ENCODE peak calls at places on chromosomes 3 and 15, in ten cellular contexts. H, U, K, S, D, W, V, Y, E and R are unnamed samples.

GRCh38 chr3:72082776-72083477 is 298.0 kb upstream of the PROK2 start:
- DNase-seq in D (no peak), K (no peak), E (no peak), Y (no peak), U (peak), V (no peak), S (no peak), W (no peak), H (no peak), R (no peak)

GRCh38 chr15:49855917-49856637 is 235.2 kb downstream of the DTWD1 start:
- DNase-seq in U (peak), Y (peak), V (peak), S (peak), W (no peak), K (no peak), D (peak), E (no peak), H (peak), R (no peak)

GRCh38 chr3:178518660-178519396 is 17.4 kb upstream of the KCNMB2 start:
- DNase-seq in H (no peak), E (no peak), D (no peak), Y (no peak), U (no peak), K (peak), S (no peak), W (no peak), V (peak), R (no peak)

GRCh38 chr3:111373861-111374260 is 168.1 kb upstream of the CD96 start:
- DNase-seq in V (no peak), K (no peak), H (no peak), U (no peak), Y (no peak), W (no peak), S (no peak), D (peak), E (no peak), R (no peak)

GRCh38 chr15:42085236-42085605 is 9.1 kb downstream of the PLA2G4D start:
- DNase-seq in S (no peak), K (no peak), H (no peak), W (no peak), U (no peak), E (no peak), Y (no peak), D (no peak), V (peak), R (no peak)

GRCh38 chr15:59532770-59533379 is 78.7 kb upstream of the GCNT3 start:
- DNase-seq in S (peak), V (peak), K (peak), E (peak), W (no peak), H (no peak), Y (no peak), D (peak), U (peak), R (no peak)

GRCh38 chr3:170178631-170179030 is 2.9 kb downstream of the PHC3 start:
- DNase-seq in S (no peak), K (no peak), H (no peak), E (no peak), D (no peak), Y (no peak), W (no peak), U (peak), V (no peak), R (no peak)

GRCh38 chr3:50749822-50750221 is 75.1 kb downstream of the DOCK3 start:
- DNase-seq in Y (no peak), U (no peak), H (no peak), V (no peak), E (no peak), W (no peak), S (no peak), D (no peak), K (no peak), R (no peak)

GRCh38 chr3:99482191-99482590 is 156.2 kb upstream of the COL8A1 start:
- DNase-seq in U (no peak), D (no peak), Y (no peak), V (no peak), W (no peak), S (no peak), K (no peak), H (no peak), E (no peak), R (no peak)

GRCh38 chr15:32651229-32651837 is 9.8 kb downstream of the SCG5 start:
- DNase-seq in V (peak), D (peak), E (peak), K (peak), U (peak), S (no peak), Y (no peak), W (no peak), H (no peak), R (peak)

GRCh38 chr3:61645148-61645547 is 83.8 kb downstream of the PTPRG start:
- DNase-seq in V (no peak), W (no peak), K (peak), Y (no peak), D (no peak), H (no peak), E (no peak), S (no peak), U (no peak), R (no peak)

GRCh38 chr15:90343391-90343790 is 8.7 kb upstream of the ZNF774 start:
- DNase-seq in U (peak), D (peak), S (no peak), H (no peak), V (no peak), Y (no peak), K (no peak), E (no peak), W (no peak), R (no peak)

GRCh38 chr15:94235681-94236080 is 4.3 kb downstream of the MCTP2 start:
- DNase-seq in U (no peak), H (no peak), W (no peak), K (no peak), E (no peak), V (no peak), D (no peak), S (no peak), Y (no peak), R (no peak)

GRCh38 chr3:171183042-171183441 is 156.5 kb upstream of the SLC2A2 start:
- DNase-seq in W (no peak), D (peak), U (no peak), K (peak), S (no peak), E (no peak), Y (no peak), H (no peak), V (peak), R (no peak)

GRCh38 chr3:34364345-34364744 is 565.9 kb downstream of the PDCD6IP start:
- DNase-seq in Y (no peak), D (no peak), U (no peak), E (no peak), W (no peak), H (no peak), S (no peak), K (no peak), V (no peak), R (no peak)

GRCh38 chr3:168251371-168251770 is 155.6 kb upstream of the GOLIM4 start:
- DNase-seq in Y (no peak), E (no peak), V (no peak), D (no peak), U (no peak), S (no peak), K (no peak), H (no peak), W (no peak), R (no peak)

GRCh38 chr3:41159581-41160189 is 39.6 kb upstream of the CTNNB1 start:
- DNase-seq in Y (no peak), S (no peak), W (no peak), U (no peak), H (no peak), V (no peak), E (peak), K (no peak), D (no peak), R (no peak)

GRCh38 chr3:139561959-139562676 is 22.6 kb upstream of the RBP1 start:
- DNase-seq in Y (peak), S (peak), K (peak), H (no peak), D (peak), V (peak), E (peak), U (no peak), W (no peak), R (peak)

GRCh38 chr3:19711160-19711782 is 222.7 kb downstream of the EFHB start:
- DNase-seq in H (no peak), W (no peak), U (no peak), E (no peak), Y (no peak), V (no peak), S (no peak), K (no peak), D (no peak), R (no peak)

GRCh38 chr15:101062471-101063171 is 143.5 kb downstream of the LRRK1 start:
- DNase-seq in W (no peak), Y (no peak), S (no peak), D (no peak), H (no peak), V (no peak), U (no peak), E (no peak), K (no peak), R (no peak)

GRCh38 chr15:52427804-52428203 is 100.9 kb downstream of the MYO5A start:
- DNase-seq in D (peak), H (no peak), Y (no peak), S (peak), W (no peak), K (no peak), V (peak), E (peak), U (peak), R (peak)

GRCh38 chr15:74497584-74497983 is 36.6 kb upstream of the UBL7 start:
- DNase-seq in U (peak), V (no peak), D (no peak), H (no peak), Y (no peak), S (no peak), K (no peak), E (no peak), W (peak), R (no peak)

GRCh38 chr3:185585523-185585861 is 603 bp upstream of the SENP2 start:
- DNase-seq in V (no peak), W (no peak), H (no peak), U (no peak), E (peak), K (no peak), Y (no peak), D (no peak), S (no peak), R (no peak)

GRCh38 chr3:16181361-16181760 is 6.9 kb downstream of the GALNT15 start:
- DNase-seq in S (peak), W (no peak), U (peak), H (peak), V (peak), Y (peak), D (peak), K (peak), E (no peak), R (peak)

GRCh38 chr3:72271923-72272322 is 487.0 kb upstream of the PROK2 start:
- DNase-seq in Y (no peak), W (no peak), U (no peak), D (no peak), E (no peak), V (no peak), S (no peak), H (no peak), K (no peak), R (no peak)

GRCh38 chr3:120659285-120659684 is 22.8 kb downstream of the HGD start:
- DNase-seq in Y (no peak), V (no peak), W (no peak), E (no peak), D (no peak), H (no peak), K (no peak), S (no peak), U (peak), R (no peak)

GRCh38 chr3:66997560-66998074 is 490 bp upstream of the KBTBD8 start:
- DNase-seq in Y (no peak), H (peak), S (peak), K (no peak), W (no peak), U (no peak), D (peak), V (no peak), E (no peak), R (no peak)

GRCh38 chr3:71053495-71053894 is 530.0 kb downstream of the FOXP1 start:
- DNase-seq in E (no peak), H (no peak), S (no peak), V (no peak), D (no peak), Y (no peak), U (no peak), K (no peak), W (no peak), R (no peak)

GRCh38 chr15:31387483-31388118 is 61.0 kb downstream of the KLF13 start:
- DNase-seq in Y (no peak), S (peak), H (no peak), V (peak), W (no peak), E (no peak), U (no peak), D (peak), K (peak), R (no peak)

GRCh38 chr3:20336572-20336971 is 150.6 kb upstream of the SGO1 start:
- DNase-seq in U (no peak), W (no peak), S (no peak), H (no peak), E (no peak), K (no peak), D (no peak), Y (no peak), V (no peak), R (no peak)

DNA sequence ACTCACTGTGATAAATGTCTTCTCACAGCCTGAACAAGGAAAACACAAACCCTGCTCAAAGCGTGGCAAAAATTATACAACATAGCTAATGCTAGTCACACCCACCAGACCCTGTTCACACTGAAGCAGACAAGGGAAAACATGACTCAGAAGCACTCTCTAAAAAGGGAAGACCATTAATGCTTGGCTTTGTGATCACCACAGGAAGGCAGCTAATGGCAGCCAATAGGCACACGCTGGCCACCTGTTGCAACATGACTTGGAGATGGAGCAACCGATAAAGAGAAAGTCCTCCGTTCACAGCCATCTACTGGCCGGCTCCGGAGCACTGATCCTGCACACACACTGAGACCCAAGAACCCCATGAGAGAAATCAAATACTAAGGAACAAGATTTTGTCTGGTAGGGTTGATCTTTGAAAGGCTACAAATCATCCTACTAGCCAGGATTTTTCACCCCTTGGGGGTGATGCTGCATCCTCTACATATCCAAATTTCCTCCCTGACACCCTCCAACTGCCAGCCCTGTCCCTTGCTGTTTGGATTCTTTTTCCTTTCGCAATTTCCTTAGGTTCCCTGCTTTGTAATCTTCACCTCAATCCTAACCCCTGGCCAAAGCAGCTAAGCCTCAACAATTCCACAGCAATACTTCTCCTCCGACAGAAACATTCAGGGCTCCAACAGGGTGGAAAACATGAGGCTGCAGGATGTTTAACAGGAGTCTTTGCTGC is 3.2 kb downstream of the ZXDC start:
- DNase-seq in W (peak), U (peak), V (peak), S (no peak), H (peak), E (peak), Y (peak), D (peak), K (peak), R (peak)
- TF ChIP-seq POLR2A in W (no peak), U (peak), V (no peak), S (no peak), H (no peak), E (no peak), Y (no peak), D (no peak), K (no peak), R (no peak)

DNA sequence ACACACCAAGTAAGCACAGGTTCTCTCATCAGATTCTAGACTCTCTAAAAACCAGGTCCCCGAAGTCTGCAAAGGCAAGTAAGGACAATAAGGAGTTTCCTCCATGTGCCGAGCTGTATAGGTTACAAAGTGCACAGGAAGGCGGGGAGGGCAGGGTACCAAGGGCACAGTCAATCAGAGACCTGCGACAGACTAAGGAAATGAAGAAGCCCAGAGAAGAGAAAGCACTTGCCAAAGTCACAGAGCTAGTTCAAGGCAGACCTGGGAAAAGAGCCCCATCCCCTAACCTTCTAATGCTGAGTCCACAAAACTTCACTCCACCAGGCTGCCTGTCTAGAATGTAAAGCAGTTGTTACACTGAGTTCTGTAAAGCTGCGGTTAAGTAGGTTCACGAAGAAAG is 1.7 kb downstream of the SEC13 start:
- DNase-seq in S (no peak), D (no peak), H (no peak), E (no peak), U (no peak), W (no peak), K (no peak), V (no peak), Y (no peak), R (no peak)
- TF ChIP-seq POLR2A in S (no peak), D (no peak), H (no peak), E (no peak), U (no peak), W (no peak), K (no peak), V (no peak), Y (no peak), R (no peak)

GRCh38 chr3:56799251-56799882 is 2.4 kb downstream of the ARHGEF3 start:
- DNase-seq in Y (no peak), V (no peak), W (no peak), U (peak), S (no peak), E (peak), D (peak), K (no peak), H (no peak), R (peak)

GRCh38 chr3:56802411-56802745 is 629 bp upstream of the ARHGEF3 start:
- DNase-seq in W (no peak), S (no peak), H (no peak), V (no peak), U (no peak), D (no peak), Y (no peak), K (no peak), E (no peak), R (no peak)

GRCh38 chr3:56801151-56801596 is 575 bp downstream of the ARHGEF3 start:
- DNase-seq in W (no peak), V (no peak), H (no peak), E (no peak), K (peak), S (no peak), Y (no peak), D (no peak), U (no peak), R (no peak)

GRCh38 chr3:56801597-56802410 is at the start of gene ARHGEF3:
- DNase-seq in W (peak), S (peak), V (peak), U (peak), Y (peak), D (peak), H (peak), K (peak), E (peak), R (peak)

GRCh38 chr3:56800373-56801150 is 1.2 kb downstream of the ARHGEF3 start:
- DNase-seq in Y (no peak), E (no peak), S (no peak), U (no peak), W (no peak), K (peak), V (no peak), H (no peak), D (no peak), R (no peak)
- TF ChIP-seq POLR2A in Y (no peak), E (no peak), S (peak), U (no peak), W (no peak), K (no peak), V (no peak), H (no peak), D (no peak), R (no peak)

GRCh38 chr3:119237299-119237698 is 3.4 kb downstream of the B4GALT4 start:
- DNase-seq in K (no peak), D (peak), E (no peak), U (no peak), W (no peak), Y (no peak), H (no peak), V (peak), S (no peak), R (no peak)

GRCh38 chr3:119239421-119239820 is 1.3 kb downstream of the B4GALT4 start:
- DNase-seq in H (no peak), W (no peak), V (no peak), D (no peak), S (no peak), Y (no peak), K (no peak), E (no peak), U (peak), R (no peak)

GRCh38 chr3:119243712-119244111 is 3.0 kb upstream of the B4GALT4 start:
- DNase-seq in D (no peak), S (no peak), Y (no peak), K (no peak), V (no peak), W (no peak), U (no peak), H (no peak), E (no peak), R (no peak)

GRCh38 chr3:119240101-119240581 is 537 bp downstream of the B4GALT4 start:
- DNase-seq in D (no peak), U (no peak), W (no peak), E (no peak), H (no peak), Y (peak), V (peak), K (no peak), S (peak), R (no peak)

DNA sequence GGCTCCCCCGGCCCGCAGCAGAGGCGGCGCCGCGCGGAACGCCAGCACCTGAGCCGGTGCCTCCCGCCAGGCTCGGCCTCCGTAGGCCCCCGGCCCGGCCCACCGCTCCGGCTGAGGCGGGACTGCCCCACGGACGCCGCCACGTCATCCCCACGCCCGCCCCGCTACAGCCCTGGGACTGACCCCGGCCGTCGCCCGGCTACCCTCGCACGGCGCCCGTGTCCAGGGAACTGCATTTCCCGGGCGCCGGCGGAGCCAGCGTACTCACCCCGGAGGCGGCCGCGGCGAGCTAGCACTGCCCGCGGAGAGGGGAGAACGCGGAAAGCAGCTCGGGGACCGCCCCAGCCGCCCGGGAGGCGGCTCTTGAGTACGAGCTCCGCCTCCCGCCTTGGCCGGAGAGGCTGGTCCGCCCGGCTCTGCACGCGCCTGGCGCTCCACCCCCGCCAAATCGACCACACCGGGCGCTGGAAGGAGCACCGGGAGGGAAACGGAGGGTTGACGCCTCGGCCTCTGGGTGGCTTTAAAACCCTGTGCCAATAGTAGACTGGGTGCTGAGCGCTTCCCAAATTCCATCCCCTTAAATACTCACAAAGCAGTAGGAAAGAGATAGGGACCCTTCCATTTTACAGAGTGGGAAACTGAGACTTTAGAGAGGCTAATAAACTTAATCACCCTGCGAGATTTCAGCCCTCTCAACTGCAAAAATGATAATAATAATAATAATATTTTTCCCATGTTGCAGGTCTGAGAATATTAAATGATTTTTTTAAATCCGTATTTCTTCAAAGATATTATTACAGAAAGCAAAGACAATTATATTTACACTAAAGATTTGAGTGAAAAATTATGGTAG is at the start of gene B4GALT4:
- DNase-seq in E (peak), U (peak), K (peak), H (peak), W (peak), S (peak), D (peak), Y (peak), V (peak), R (peak)
- TF ChIP-seq POLR2A in E (peak), U (peak), K (peak), H (peak), W (peak), S (peak), D (peak), Y (peak), V (peak), R (peak)